ENCODE peak calls at places on chromosomes 5 and 9, in nine cellular contexts. One of them, this sample, is unnamed.

GRCh38 chr5:10461041-10461440 is 19.4 kb downstream of the ROPN1L start:
- DNase-seq in lower leg skin: peak; percentile 69
- DNase-seq in tibial nerve: no peak
- DNase-seq in heart left ventricle: no peak
- DNase-seq in right lobe of liver: no peak
- DNase-seq in adrenal gland: no peak
- DNase-seq in HCT116: no peak
- DNase-seq in suprapubic skin: peak; percentile 56
- DNase-seq in breast epithelium: no peak
- DNase-seq in this sample: no peak

GRCh38 chr9:135488013-135488330 is 8.4 kb downstream of the PPP1R26 start:
- DNase-seq in lower leg skin: no peak
- DNase-seq in tibial nerve: no peak
- DNase-seq in breast epithelium: no peak
- DNase-seq in suprapubic skin: no peak
- DNase-seq in heart left ventricle: peak; percentile 53
- DNase-seq in right lobe of liver: no peak
- DNase-seq in adrenal gland: no peak
- DNase-seq in HCT116: no peak
- DNase-seq in this sample: no peak

GRCh38 chr5:147216552-147217154 is 18.2 kb upstream of the STK32A start:
- DNase-seq in heart left ventricle: no peak
- DNase-seq in tibial nerve: no peak
- DNase-seq in breast epithelium: no peak
- DNase-seq in HCT116: no peak
- DNase-seq in suprapubic skin: no peak
- DNase-seq in adrenal gland: no peak
- DNase-seq in right lobe of liver: no peak
- DNase-seq in lower leg skin: no peak
- DNase-seq in this sample: no peak

GRCh38 chr5:93831449-93831848 is 90.0 kb upstream of the POU5F2 start:
- DNase-seq in heart left ventricle: no peak
- DNase-seq in breast epithelium: no peak
- DNase-seq in tibial nerve: no peak
- DNase-seq in right lobe of liver: no peak
- DNase-seq in HCT116: no peak
- DNase-seq in suprapubic skin: no peak
- DNase-seq in adrenal gland: no peak
- DNase-seq in lower leg skin: no peak
- DNase-seq in this sample: no peak

GRCh38 chr9:81305561-81306182 is 383.7 kb downstream of the TLE1 start:
- DNase-seq in breast epithelium: no peak
- DNase-seq in tibial nerve: no peak
- DNase-seq in HCT116: no peak
- DNase-seq in adrenal gland: no peak
- DNase-seq in suprapubic skin: no peak
- DNase-seq in lower leg skin: no peak
- DNase-seq in heart left ventricle: no peak
- DNase-seq in right lobe of liver: peak; percentile 72
- DNase-seq in this sample: no peak

GRCh38 chr5:88878976-88879375 is 4.0 kb downstream of the MEF2C start:
- DNase-seq in heart left ventricle: no peak
- DNase-seq in right lobe of liver: no peak
- DNase-seq in suprapubic skin: no peak
- DNase-seq in tibial nerve: no peak
- DNase-seq in breast epithelium: no peak
- DNase-seq in adrenal gland: no peak
- DNase-seq in lower leg skin: no peak
- DNase-seq in HCT116: no peak
- DNase-seq in this sample: no peak

GRCh38 chr9:68678430-68678829 is 26.6 kb upstream of the PIP5K1B start:
- DNase-seq in suprapubic skin: no peak
- DNase-seq in breast epithelium: no peak
- DNase-seq in adrenal gland: no peak
- DNase-seq in right lobe of liver: no peak
- DNase-seq in tibial nerve: no peak
- DNase-seq in HCT116: peak; percentile 29
- DNase-seq in heart left ventricle: no peak
- DNase-seq in lower leg skin: no peak
- DNase-seq in this sample: peak; percentile 42

GRCh38 chr5:143505934-143506333 is 102.4 kb upstream of the NR3C1 start:
- DNase-seq in lower leg skin: no peak
- DNase-seq in adrenal gland: no peak
- DNase-seq in breast epithelium: no peak
- DNase-seq in heart left ventricle: no peak
- DNase-seq in right lobe of liver: no peak
- DNase-seq in HCT116: no peak
- DNase-seq in suprapubic skin: no peak
- DNase-seq in tibial nerve: no peak
- DNase-seq in this sample: no peak

GRCh38 chr5:39376293-39376714 is 12.0 kb upstream of the C9 start:
- DNase-seq in breast epithelium: no peak
- DNase-seq in heart left ventricle: no peak
- DNase-seq in suprapubic skin: no peak
- DNase-seq in right lobe of liver: no peak
- DNase-seq in tibial nerve: no peak
- DNase-seq in HCT116: peak; percentile 22
- DNase-seq in lower leg skin: no peak
- DNase-seq in adrenal gland: no peak
- DNase-seq in this sample: peak; percentile 55

GRCh38 chr9:33524431-33524947 is 438 bp downstream of the ANKRD18B start:
- DNase-seq in heart left ventricle: no peak
- DNase-seq in right lobe of liver: no peak
- DNase-seq in tibial nerve: no peak
- DNase-seq in adrenal gland: no peak
- DNase-seq in lower leg skin: no peak
- DNase-seq in suprapubic skin: no peak
- DNase-seq in breast epithelium: no peak
- DNase-seq in HCT116: no peak
- DNase-seq in this sample: peak; percentile 29

GRCh38 chr9:31908158-31908890 is 476.1 kb upstream of the ACO1 start:
- DNase-seq in tibial nerve: no peak
- DNase-seq in adrenal gland: no peak
- DNase-seq in suprapubic skin: no peak
- DNase-seq in breast epithelium: no peak
- DNase-seq in HCT116: peak; percentile 63
- DNase-seq in heart left ventricle: no peak
- DNase-seq in lower leg skin: no peak
- DNase-seq in right lobe of liver: no peak
- DNase-seq in this sample: no peak

GRCh38 chr9:71213633-71214032 is 92.2 kb upstream of the TRPM3 start:
- DNase-seq in lower leg skin: no peak
- DNase-seq in tibial nerve: no peak
- DNase-seq in right lobe of liver: no peak
- DNase-seq in HCT116: no peak
- DNase-seq in heart left ventricle: no peak
- DNase-seq in breast epithelium: no peak
- DNase-seq in adrenal gland: no peak
- DNase-seq in suprapubic skin: no peak
- DNase-seq in this sample: no peak

GRCh38 chr5:59769832-59770231 is 123.7 kb downstream of the PDE4D start:
- DNase-seq in HCT116: no peak
- DNase-seq in adrenal gland: no peak
- DNase-seq in tibial nerve: no peak
- DNase-seq in breast epithelium: no peak
- DNase-seq in right lobe of liver: no peak
- DNase-seq in lower leg skin: no peak
- DNase-seq in suprapubic skin: no peak
- DNase-seq in heart left ventricle: no peak
- DNase-seq in this sample: no peak

GRCh38 chr5:74231697-74232096 is 408.8 kb downstream of the ENC1 start:
- DNase-seq in breast epithelium: no peak
- DNase-seq in adrenal gland: no peak
- DNase-seq in lower leg skin: no peak
- DNase-seq in heart left ventricle: no peak
- DNase-seq in HCT116: no peak
- DNase-seq in right lobe of liver: no peak
- DNase-seq in tibial nerve: no peak
- DNase-seq in suprapubic skin: no peak
- DNase-seq in this sample: no peak

GRCh38 chr9:109166771-109167601 is at the start of gene FRRS1L:
- DNase-seq in adrenal gland: peak; percentile 75
- DNase-seq in breast epithelium: no peak
- DNase-seq in suprapubic skin: no peak
- DNase-seq in HCT116: no peak
- DNase-seq in heart left ventricle: no peak
- DNase-seq in right lobe of liver: no peak
- DNase-seq in tibial nerve: no peak
- DNase-seq in lower leg skin: peak; percentile 66
- DNase-seq in this sample: peak; percentile 45

GRCh38 chr9:19379697-19380046 is 364 bp downstream of the RPS6 start:
- DNase-seq in breast epithelium: no peak
- DNase-seq in heart left ventricle: no peak
- DNase-seq in lower leg skin: peak; percentile 88
- DNase-seq in adrenal gland: peak; percentile 68
- DNase-seq in right lobe of liver: no peak
- DNase-seq in tibial nerve: peak; percentile 18
- DNase-seq in suprapubic skin: peak; percentile 83
- DNase-seq in HCT116: no peak
- DNase-seq in this sample: peak; percentile 49

GRCh38 chr5:101288633-101289032 is 385.6 kb upstream of the ST8SIA4 start:
- DNase-seq in heart left ventricle: no peak
- DNase-seq in adrenal gland: no peak
- DNase-seq in HCT116: no peak
- DNase-seq in tibial nerve: no peak
- DNase-seq in right lobe of liver: no peak
- DNase-seq in suprapubic skin: no peak
- DNase-seq in breast epithelium: no peak
- DNase-seq in lower leg skin: no peak
- DNase-seq in this sample: no peak

GRCh38 chr9:98900244-98900643 is 43.5 kb upstream of the COL15A1 start:
- DNase-seq in lower leg skin: peak; percentile 32
- DNase-seq in adrenal gland: no peak
- DNase-seq in HCT116: no peak
- DNase-seq in suprapubic skin: no peak
- DNase-seq in breast epithelium: no peak
- DNase-seq in tibial nerve: no peak
- DNase-seq in heart left ventricle: no peak
- DNase-seq in right lobe of liver: no peak
- DNase-seq in this sample: no peak

GRCh38 chr9:122367779-122368460 is 2.9 kb upstream of the PTGS1 start:
- DNase-seq in HCT116: no peak
- DNase-seq in lower leg skin: no peak
- DNase-seq in right lobe of liver: no peak
- DNase-seq in adrenal gland: no peak
- DNase-seq in tibial nerve: no peak
- DNase-seq in breast epithelium: no peak
- DNase-seq in suprapubic skin: no peak
- DNase-seq in heart left ventricle: no peak
- DNase-seq in this sample: no peak

GRCh38 chr9:83501552-83501951 is 36.6 kb downstream of the FRMD3 start:
- DNase-seq in breast epithelium: no peak
- DNase-seq in HCT116: no peak
- DNase-seq in right lobe of liver: no peak
- DNase-seq in adrenal gland: no peak
- DNase-seq in suprapubic skin: no peak
- DNase-seq in tibial nerve: no peak
- DNase-seq in lower leg skin: no peak
- DNase-seq in heart left ventricle: no peak
- DNase-seq in this sample: no peak

GRCh38 chr9:129932303-129933151 is 97.3 kb downstream of the USP20 start:
- DNase-seq in right lobe of liver: no peak
- DNase-seq in tibial nerve: no peak
- DNase-seq in suprapubic skin: no peak
- DNase-seq in adrenal gland: no peak
- DNase-seq in heart left ventricle: no peak
- DNase-seq in HCT116: no peak
- DNase-seq in lower leg skin: peak; percentile 28
- DNase-seq in breast epithelium: no peak
- DNase-seq in this sample: no peak
- TF ChIP-seq POLR2A in right lobe of liver: no peak
- TF ChIP-seq POLR2A in tibial nerve: no peak
- TF ChIP-seq POLR2A in suprapubic skin: no peak
- TF ChIP-seq POLR2A in adrenal gland: no peak
- TF ChIP-seq POLR2A in heart left ventricle: no peak
- TF ChIP-seq POLR2A in HCT116: no peak
- TF ChIP-seq POLR2A in lower leg skin: no peak
- TF ChIP-seq POLR2A in breast epithelium: no peak
- TF ChIP-seq POLR2A in this sample: no peak

DNA sequence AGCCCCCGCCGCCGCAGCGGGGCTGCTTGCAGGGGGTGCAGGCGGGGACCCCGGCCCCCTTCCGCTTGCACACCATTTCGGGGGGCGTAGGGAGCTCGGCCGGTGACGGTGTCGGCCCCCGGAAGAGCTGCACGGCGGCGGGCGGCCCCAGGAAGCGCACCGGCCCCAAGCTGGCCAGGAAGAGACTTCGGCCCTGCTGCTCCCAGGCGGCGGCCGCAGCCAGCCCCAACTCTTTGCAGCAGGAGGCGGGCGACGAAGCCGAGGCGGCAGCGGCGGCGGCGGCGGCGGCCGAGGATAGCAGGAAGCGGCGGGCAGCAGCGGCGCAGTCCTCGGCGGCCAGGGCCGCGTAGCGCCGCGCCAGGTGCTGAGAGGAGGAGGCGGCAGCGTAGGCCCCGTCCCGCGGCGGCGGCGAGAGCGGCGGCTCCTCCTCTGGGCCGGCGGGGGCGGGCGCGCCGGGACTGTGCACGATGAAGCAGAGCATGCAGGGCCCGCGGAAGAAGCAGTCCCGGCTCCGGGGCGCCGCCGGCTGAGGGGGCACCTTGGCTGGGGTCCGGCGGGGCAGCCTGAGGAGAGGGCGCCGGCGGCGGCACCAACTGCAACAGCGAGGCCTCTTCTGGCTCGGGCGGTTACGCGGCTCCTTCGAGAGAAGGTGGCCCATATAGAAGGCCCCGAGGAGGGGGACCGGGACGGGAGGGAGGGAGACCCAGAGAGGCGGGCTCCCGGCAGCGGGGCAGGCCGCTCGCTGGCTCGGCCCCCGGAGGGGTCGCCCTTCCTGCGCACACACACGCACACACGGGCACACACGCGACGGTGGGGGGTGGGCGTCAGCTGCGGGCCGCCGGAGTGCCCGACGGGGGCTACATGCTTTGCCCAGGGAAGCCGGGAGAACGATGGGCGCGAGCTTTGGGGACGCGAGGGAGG is 604 bp downstream of the FBXL17 start:
- DNase-seq in right lobe of liver: peak; percentile 84
- DNase-seq in HCT116: peak; percentile 10
- DNase-seq in suprapubic skin: peak; percentile 88
- DNase-seq in tibial nerve: peak; percentile 57
- DNase-seq in heart left ventricle: peak; percentile 92
- DNase-seq in lower leg skin: peak; percentile 94
- DNase-seq in breast epithelium: peak; percentile 71
- DNase-seq in adrenal gland: peak; percentile 82
- DNase-seq in this sample: peak; percentile 63
- TF ChIP-seq POLR2A in right lobe of liver: peak; percentile 59
- TF ChIP-seq POLR2A in HCT116: no peak
- TF ChIP-seq POLR2A in suprapubic skin: peak; percentile 56
- TF ChIP-seq POLR2A in tibial nerve: no peak
- TF ChIP-seq POLR2A in heart left ventricle: no peak
- TF ChIP-seq POLR2A in lower leg skin: no peak
- TF ChIP-seq POLR2A in breast epithelium: no peak
- TF ChIP-seq POLR2A in adrenal gland: peak; percentile 65
- TF ChIP-seq POLR2A in this sample: no peak

GRCh38 chr9:88773627-88774244 is 217.5 kb upstream of the S1PR3 start:
- DNase-seq in adrenal gland: no peak
- DNase-seq in breast epithelium: no peak
- DNase-seq in lower leg skin: no peak
- DNase-seq in suprapubic skin: no peak
- DNase-seq in right lobe of liver: no peak
- DNase-seq in tibial nerve: no peak
- DNase-seq in heart left ventricle: no peak
- DNase-seq in HCT116: no peak
- DNase-seq in this sample: no peak
- TF ChIP-seq POLR2A in adrenal gland: no peak
- TF ChIP-seq POLR2A in breast epithelium: no peak
- TF ChIP-seq POLR2A in lower leg skin: no peak
- TF ChIP-seq POLR2A in suprapubic skin: no peak
- TF ChIP-seq POLR2A in right lobe of liver: no peak
- TF ChIP-seq POLR2A in tibial nerve: no peak
- TF ChIP-seq POLR2A in heart left ventricle: no peak
- TF ChIP-seq POLR2A in HCT116: no peak
- TF ChIP-seq POLR2A in this sample: no peak

GRCh38 chr5:136030252-136030651 is 1.5 kb downstream of the TGFBI start:
- DNase-seq in suprapubic skin: no peak
- DNase-seq in breast epithelium: no peak
- DNase-seq in heart left ventricle: no peak
- DNase-seq in adrenal gland: no peak
- DNase-seq in lower leg skin: peak; percentile 37
- DNase-seq in right lobe of liver: peak; percentile 9
- DNase-seq in HCT116: no peak
- DNase-seq in tibial nerve: no peak
- DNase-seq in this sample: no peak
- TF ChIP-seq POLR2A in suprapubic skin: no peak
- TF ChIP-seq POLR2A in breast epithelium: no peak
- TF ChIP-seq POLR2A in heart left ventricle: no peak
- TF ChIP-seq POLR2A in adrenal gland: no peak
- TF ChIP-seq POLR2A in lower leg skin: no peak
- TF ChIP-seq POLR2A in right lobe of liver: no peak
- TF ChIP-seq POLR2A in HCT116: no peak
- TF ChIP-seq POLR2A in tibial nerve: no peak
- TF ChIP-seq POLR2A in this sample: no peak

This sample was measured in testis.